ENCODE peak calls at places on chromosomes 5 and 9, in ten cellular contexts. One of them, this sample, is unnamed.

GRCh38 chr5:1876708-1877433 is 5.9 kb downstream of the IRX4 start:
- DNase-seq in CD8-positive, alpha-beta memory T cell: no peak
- DNase-seq in epithelial cell of esophagus: no peak
- DNase-seq in stimulated activated CD4-positive, alpha-beta T cell treated with anti-CD3 and anti-CD28 coated beads, Interleukin-4, amount 100 ng/mL, for 48 hours: no peak
- DNase-seq in NCI-H1092 treated with DMSO at 0.1 percent for 48 hours: no peak
- DNase-seq in NCI-H1417: no peak
- DNase-seq in hepatic stellate cell: no peak
- DNase-seq in NCI-H774: no peak
- DNase-seq in IMR-90: no peak
- DNase-seq in activated CD8-positive, alpha-beta T cell treated with anti-CD3 and anti-CD28 coated beads, Interleukin-2, amount 10 ng/mL, durations not matched to agents 7 days and 5 days: peak
- DNase-seq in this sample: no peak

GRCh38 chr9:96376926-96377874 is 6.3 kb downstream of the SLC35D2 start:
- DNase-seq in CD8-positive, alpha-beta memory T cell: no peak
- DNase-seq in epithelial cell of esophagus: no peak
- DNase-seq in stimulated activated CD4-positive, alpha-beta T cell treated with anti-CD3 and anti-CD28 coated beads, Interleukin-4, amount 100 ng/mL, for 48 hours: no peak
- DNase-seq in NCI-H1092 treated with DMSO at 0.1 percent for 48 hours: no peak
- DNase-seq in NCI-H1417: peak
- DNase-seq in hepatic stellate cell: peak
- DNase-seq in NCI-H774: no peak
- DNase-seq in IMR-90: peak
- DNase-seq in activated CD8-positive, alpha-beta T cell treated with anti-CD3 and anti-CD28 coated beads, Interleukin-2, amount 10 ng/mL, durations not matched to agents 7 days and 5 days: no peak
- DNase-seq in this sample: no peak

GRCh38 chr9:69157751-69158466 is 16.2 kb upstream of the TJP2 start:
- DNase-seq in CD8-positive, alpha-beta memory T cell: no peak
- DNase-seq in epithelial cell of esophagus: no peak
- DNase-seq in stimulated activated CD4-positive, alpha-beta T cell treated with anti-CD3 and anti-CD28 coated beads, Interleukin-4, amount 100 ng/mL, for 48 hours: no peak
- DNase-seq in NCI-H1092 treated with DMSO at 0.1 percent for 48 hours: no peak
- DNase-seq in NCI-H1417: no peak
- DNase-seq in hepatic stellate cell: peak
- DNase-seq in NCI-H774: no peak
- DNase-seq in IMR-90: peak
- DNase-seq in activated CD8-positive, alpha-beta T cell treated with anti-CD3 and anti-CD28 coated beads, Interleukin-2, amount 10 ng/mL, durations not matched to agents 7 days and 5 days: no peak
- DNase-seq in this sample: no peak

GRCh38 chr5:61653802-61654580 is 321.9 kb downstream of the ZSWIM6 start:
- DNase-seq in CD8-positive, alpha-beta memory T cell: no peak
- DNase-seq in epithelial cell of esophagus: peak
- DNase-seq in stimulated activated CD4-positive, alpha-beta T cell treated with anti-CD3 and anti-CD28 coated beads, Interleukin-4, amount 100 ng/mL, for 48 hours: no peak
- DNase-seq in NCI-H1092 treated with DMSO at 0.1 percent for 48 hours: no peak
- DNase-seq in NCI-H1417: no peak
- DNase-seq in hepatic stellate cell: no peak
- DNase-seq in NCI-H774: no peak
- DNase-seq in IMR-90: no peak
- DNase-seq in activated CD8-positive, alpha-beta T cell treated with anti-CD3 and anti-CD28 coated beads, Interleukin-2, amount 10 ng/mL, durations not matched to agents 7 days and 5 days: no peak
- DNase-seq in this sample: no peak

GRCh38 chr5:101278917-101279316 is 375.8 kb upstream of the ST8SIA4 start:
- DNase-seq in CD8-positive, alpha-beta memory T cell: no peak
- DNase-seq in epithelial cell of esophagus: no peak
- DNase-seq in stimulated activated CD4-positive, alpha-beta T cell treated with anti-CD3 and anti-CD28 coated beads, Interleukin-4, amount 100 ng/mL, for 48 hours: no peak
- DNase-seq in NCI-H1092 treated with DMSO at 0.1 percent for 48 hours: no peak
- DNase-seq in NCI-H1417: no peak
- DNase-seq in hepatic stellate cell: no peak
- DNase-seq in NCI-H774: no peak
- DNase-seq in IMR-90: no peak
- DNase-seq in activated CD8-positive, alpha-beta T cell treated with anti-CD3 and anti-CD28 coated beads, Interleukin-2, amount 10 ng/mL, durations not matched to agents 7 days and 5 days: no peak
- DNase-seq in this sample: no peak

GRCh38 chr5:179620293-179620692 is 3.2 kb downstream of the HNRNPH1 start:
- DNase-seq in CD8-positive, alpha-beta memory T cell: no peak
- DNase-seq in epithelial cell of esophagus: no peak
- DNase-seq in stimulated activated CD4-positive, alpha-beta T cell treated with anti-CD3 and anti-CD28 coated beads, Interleukin-4, amount 100 ng/mL, for 48 hours: no peak
- DNase-seq in NCI-H1092 treated with DMSO at 0.1 percent for 48 hours: no peak
- DNase-seq in NCI-H1417: no peak
- DNase-seq in hepatic stellate cell: no peak
- DNase-seq in NCI-H774: no peak
- DNase-seq in IMR-90: no peak
- DNase-seq in activated CD8-positive, alpha-beta T cell treated with anti-CD3 and anti-CD28 coated beads, Interleukin-2, amount 10 ng/mL, durations not matched to agents 7 days and 5 days: no peak
- DNase-seq in this sample: no peak

GRCh38 chr5:150558088-150558621 is 50.2 kb downstream of the NDST1 start:
- DNase-seq in CD8-positive, alpha-beta memory T cell: no peak
- DNase-seq in epithelial cell of esophagus: no peak
- DNase-seq in stimulated activated CD4-positive, alpha-beta T cell treated with anti-CD3 and anti-CD28 coated beads, Interleukin-4, amount 100 ng/mL, for 48 hours: no peak
- DNase-seq in NCI-H1092 treated with DMSO at 0.1 percent for 48 hours: no peak
- DNase-seq in NCI-H1417: no peak
- DNase-seq in hepatic stellate cell: no peak
- DNase-seq in NCI-H774: no peak
- DNase-seq in IMR-90: no peak
- DNase-seq in activated CD8-positive, alpha-beta T cell treated with anti-CD3 and anti-CD28 coated beads, Interleukin-2, amount 10 ng/mL, durations not matched to agents 7 days and 5 days: no peak
- DNase-seq in this sample: no peak

GRCh38 chr5:43367909-43368648 is 44.1 kb downstream of the CCL28 start:
- DNase-seq in CD8-positive, alpha-beta memory T cell: no peak
- DNase-seq in epithelial cell of esophagus: peak
- DNase-seq in stimulated activated CD4-positive, alpha-beta T cell treated with anti-CD3 and anti-CD28 coated beads, Interleukin-4, amount 100 ng/mL, for 48 hours: no peak
- DNase-seq in NCI-H1092 treated with DMSO at 0.1 percent for 48 hours: no peak
- DNase-seq in NCI-H1417: no peak
- DNase-seq in hepatic stellate cell: no peak
- DNase-seq in NCI-H774: no peak
- DNase-seq in IMR-90: peak
- DNase-seq in activated CD8-positive, alpha-beta T cell treated with anti-CD3 and anti-CD28 coated beads, Interleukin-2, amount 10 ng/mL, durations not matched to agents 7 days and 5 days: no peak
- DNase-seq in this sample: no peak

GRCh38 chr9:13975628-13976250 is 338.2 kb downstream of the NFIB start:
- DNase-seq in CD8-positive, alpha-beta memory T cell: no peak
- DNase-seq in epithelial cell of esophagus: no peak
- DNase-seq in stimulated activated CD4-positive, alpha-beta T cell treated with anti-CD3 and anti-CD28 coated beads, Interleukin-4, amount 100 ng/mL, for 48 hours: no peak
- DNase-seq in NCI-H1092 treated with DMSO at 0.1 percent for 48 hours: no peak
- DNase-seq in NCI-H1417: no peak
- DNase-seq in hepatic stellate cell: peak
- DNase-seq in NCI-H774: no peak
- DNase-seq in IMR-90: no peak
- DNase-seq in activated CD8-positive, alpha-beta T cell treated with anti-CD3 and anti-CD28 coated beads, Interleukin-2, amount 10 ng/mL, durations not matched to agents 7 days and 5 days: no peak
- DNase-seq in this sample: no peak

GRCh38 chr5:140570488-140570887 is 5.9 kb downstream of the SLC35A4 start:
- DNase-seq in CD8-positive, alpha-beta memory T cell: no peak
- DNase-seq in epithelial cell of esophagus: no peak
- DNase-seq in stimulated activated CD4-positive, alpha-beta T cell treated with anti-CD3 and anti-CD28 coated beads, Interleukin-4, amount 100 ng/mL, for 48 hours: no peak
- DNase-seq in NCI-H1092 treated with DMSO at 0.1 percent for 48 hours: no peak
- DNase-seq in NCI-H1417: no peak
- DNase-seq in hepatic stellate cell: no peak
- DNase-seq in NCI-H774: no peak
- DNase-seq in IMR-90: no peak
- DNase-seq in activated CD8-positive, alpha-beta T cell treated with anti-CD3 and anti-CD28 coated beads, Interleukin-2, amount 10 ng/mL, durations not matched to agents 7 days and 5 days: no peak
- DNase-seq in this sample: no peak

GRCh38 chr5:93611900-93612898 is 29.2 kb downstream of the NR2F1 start:
- DNase-seq in CD8-positive, alpha-beta memory T cell: no peak
- DNase-seq in epithelial cell of esophagus: peak
- DNase-seq in stimulated activated CD4-positive, alpha-beta T cell treated with anti-CD3 and anti-CD28 coated beads, Interleukin-4, amount 100 ng/mL, for 48 hours: no peak
- DNase-seq in NCI-H1092 treated with DMSO at 0.1 percent for 48 hours: no peak
- DNase-seq in NCI-H1417: no peak
- DNase-seq in hepatic stellate cell: no peak
- DNase-seq in NCI-H774: no peak
- DNase-seq in IMR-90: peak
- DNase-seq in activated CD8-positive, alpha-beta T cell treated with anti-CD3 and anti-CD28 coated beads, Interleukin-2, amount 10 ng/mL, durations not matched to agents 7 days and 5 days: no peak
- DNase-seq in this sample: peak

GRCh38 chr9:69976165-69976564 is 67.5 kb upstream of the MAMDC2 start:
- DNase-seq in CD8-positive, alpha-beta memory T cell: no peak
- DNase-seq in epithelial cell of esophagus: peak
- DNase-seq in stimulated activated CD4-positive, alpha-beta T cell treated with anti-CD3 and anti-CD28 coated beads, Interleukin-4, amount 100 ng/mL, for 48 hours: no peak
- DNase-seq in NCI-H1092 treated with DMSO at 0.1 percent for 48 hours: no peak
- DNase-seq in NCI-H1417: no peak
- DNase-seq in hepatic stellate cell: peak
- DNase-seq in NCI-H774: no peak
- DNase-seq in IMR-90: peak
- DNase-seq in activated CD8-positive, alpha-beta T cell treated with anti-CD3 and anti-CD28 coated beads, Interleukin-2, amount 10 ng/mL, durations not matched to agents 7 days and 5 days: no peak
- DNase-seq in this sample: no peak